ENCODE peak calls at places on chromosomes 13 and 19, in six cellular contexts. S, L, A, D, H and B are unnamed samples.

GRCh38 chr19:6787393-6787792 is 14.9 kb downstream of the VAV1 start:
- DNase-seq in D (no peak), H (no peak), L (no peak), S (no peak), A (no peak), B (no peak)

GRCh38 chr19:29687244-29687896 is 22.1 kb downstream of the PLEKHF1 start:
- DNase-seq in L (no peak), A (peak; percentile 78), D (no peak), S (no peak), H (no peak), B (no peak)

GRCh38 chr13:26686285-26686684 is 74.3 kb downstream of the GPR12 start:
- DNase-seq in A (no peak), S (no peak), L (no peak), H (no peak), D (no peak), B (no peak)

GRCh38 chr13:70107498-70108271 is at the start of gene ATXN8OS:
- DNase-seq in L (no peak), S (peak; percentile 39), A (peak; percentile 4), D (peak; percentile 26), H (peak; percentile 59), B (peak; percentile 28)

GRCh38 chr19:42386974-42387707 is 3.0 kb downstream of the CNFN start:
- DNase-seq in D (peak; percentile 80), H (peak; percentile 82), S (peak; percentile 77), L (peak; percentile 55), A (peak; percentile 83), B (peak; percentile 64)

GRCh38 chr13:75091707-75092106 is 390.3 kb downstream of the TBC1D4 start:
- DNase-seq in H (no peak), A (no peak), S (no peak), D (no peak), L (no peak), B (no peak)

GRCh38 chr13:112984954-112985802 is 16.2 kb downstream of the MCF2L start:
- DNase-seq in D (no peak), L (no peak), A (no peak), H (no peak), S (no peak), B (no peak)

GRCh38 chr13:30831515-30831914 is 74.6 kb upstream of the MEDAG start:
- DNase-seq in S (no peak), L (no peak), H (no peak), D (no peak), A (no peak), B (no peak)

GRCh38 chr13:66780814-66781213 is 449.3 kb downstream of the PCDH9 start:
- DNase-seq in A (peak; percentile 63), L (no peak), D (no peak), H (no peak), S (no peak), B (no peak)

GRCh38 chr13:20401958-20402856 is 123.5 kb downstream of the CRYL1 start:
- DNase-seq in S (no peak), A (peak; percentile 55), L (no peak), D (no peak), H (no peak), B (no peak)

GRCh38 chr13:97193577-97193976 is 28.6 kb upstream of the MBNL2 start:
- DNase-seq in S (no peak), A (no peak), L (no peak), H (no peak), D (no peak), B (no peak)

GRCh38 chr13:43285891-43286602 is 262.7 kb downstream of the DNAJC15 start:
- DNase-seq in S (no peak), H (no peak), D (no peak), L (no peak), A (no peak), B (no peak)

GRCh38 chr19:29917911-29918310 is 24.1 kb upstream of the URI1 start:
- DNase-seq in H (no peak), L (no peak), S (no peak), A (no peak), D (no peak), B (no peak)

GRCh38 chr13:76552807-76553206 is 333.4 kb downstream of the KCTD12 start:
- DNase-seq in S (no peak), H (no peak), A (no peak), L (no peak), D (no peak), B (no peak)

GRCh38 chr13:71865858-71866172 is 1.2 kb downstream of the DACH1 start:
- DNase-seq in H (no peak), D (peak; percentile 24), S (peak; percentile 45), A (no peak), L (no peak), B (no peak)

GRCh38 chr19:406999-407491 is 1.9 kb downstream of the C2CD4C start:
- DNase-seq in H (no peak), D (no peak), S (no peak), A (no peak), L (peak; percentile 35), B (no peak)

GRCh38 chr13:113918981-113919646 is 54.8 kb downstream of the C13orf46 start:
- DNase-seq in S (no peak), A (no peak), L (peak; percentile 27), H (no peak), D (no peak), B (no peak)

GRCh38 chr19:49746206-49746958 is 16.7 kb downstream of the TSKS start:
- DNase-seq in S (peak; percentile 70), H (peak; percentile 43), A (no peak), D (no peak), L (peak; percentile 73), B (peak; percentile 16)

DNA sequence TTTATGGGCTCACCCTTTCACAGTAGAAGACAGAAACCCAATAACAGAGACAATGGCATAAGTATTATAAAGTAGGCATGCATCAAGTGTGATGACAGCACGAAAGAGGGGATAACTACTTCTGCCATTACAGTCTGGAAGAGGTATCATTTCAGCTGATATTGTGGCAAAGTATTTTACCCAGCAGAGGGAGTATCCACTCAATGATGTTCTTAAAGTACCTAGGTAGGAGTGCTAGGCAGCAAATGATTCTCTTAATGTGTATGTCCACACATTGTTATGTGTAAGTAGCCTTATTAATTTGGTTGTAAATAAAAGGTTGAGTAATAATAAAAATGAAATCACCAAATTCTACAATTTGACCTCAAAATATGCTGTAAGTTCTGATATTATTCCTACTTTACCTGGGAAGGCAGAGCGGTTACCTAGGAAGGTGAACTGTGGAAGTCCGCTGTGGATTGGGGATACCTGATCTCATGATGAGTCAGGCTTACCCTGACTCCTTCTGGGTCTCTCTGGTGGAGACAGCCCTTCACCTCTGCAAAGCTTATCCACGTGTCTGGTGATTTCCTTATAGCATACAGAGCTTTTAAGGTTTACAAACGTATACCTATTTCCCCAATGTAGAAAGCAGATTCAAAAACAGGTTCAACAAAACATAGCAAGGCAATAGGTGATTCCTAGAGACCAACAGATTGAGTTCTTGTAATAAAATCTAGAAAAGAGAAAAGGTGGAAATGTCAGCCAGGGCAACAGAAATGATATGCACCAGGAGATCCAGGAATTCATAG is 4.0 kb upstream of the UBAC2 start:
- DNase-seq in D (no peak), S (no peak), A (peak; percentile 27), L (no peak), H (no peak), B (no peak)
- TF ChIP-seq CTCF in D (no peak), S (no peak), A (peak; percentile 30), L (no peak), H (no peak), B (peak; percentile 42)

GRCh38 chr13:50081106-50081898 is 66.1 kb downstream of the KCNRG start:
- DNase-seq in A (no peak), H (peak; percentile 78), L (peak; percentile 71), S (peak; percentile 66), D (peak; percentile 51), B (peak; percentile 53)

GRCh38 chr13:50080856-50081105 is 65.5 kb downstream of the KCNRG start:
- DNase-seq in D (no peak), L (no peak), H (no peak), A (peak; percentile 55), S (no peak), B (no peak)

GRCh38 chr13:50081899-50082425 is 66.7 kb downstream of the KCNRG start:
- DNase-seq in A (peak; percentile 99), S (peak; percentile 97), D (peak; percentile 99), L (peak; percentile 97), H (peak; percentile 98), B (peak; percentile 99)

GRCh38 chr13:50080158-50080855 is 65.1 kb downstream of the KCNRG start:
- DNase-seq in S (no peak), D (peak; percentile 22), L (no peak), A (peak; percentile 50), H (peak; percentile 44), B (peak; percentile 12)

DNA sequence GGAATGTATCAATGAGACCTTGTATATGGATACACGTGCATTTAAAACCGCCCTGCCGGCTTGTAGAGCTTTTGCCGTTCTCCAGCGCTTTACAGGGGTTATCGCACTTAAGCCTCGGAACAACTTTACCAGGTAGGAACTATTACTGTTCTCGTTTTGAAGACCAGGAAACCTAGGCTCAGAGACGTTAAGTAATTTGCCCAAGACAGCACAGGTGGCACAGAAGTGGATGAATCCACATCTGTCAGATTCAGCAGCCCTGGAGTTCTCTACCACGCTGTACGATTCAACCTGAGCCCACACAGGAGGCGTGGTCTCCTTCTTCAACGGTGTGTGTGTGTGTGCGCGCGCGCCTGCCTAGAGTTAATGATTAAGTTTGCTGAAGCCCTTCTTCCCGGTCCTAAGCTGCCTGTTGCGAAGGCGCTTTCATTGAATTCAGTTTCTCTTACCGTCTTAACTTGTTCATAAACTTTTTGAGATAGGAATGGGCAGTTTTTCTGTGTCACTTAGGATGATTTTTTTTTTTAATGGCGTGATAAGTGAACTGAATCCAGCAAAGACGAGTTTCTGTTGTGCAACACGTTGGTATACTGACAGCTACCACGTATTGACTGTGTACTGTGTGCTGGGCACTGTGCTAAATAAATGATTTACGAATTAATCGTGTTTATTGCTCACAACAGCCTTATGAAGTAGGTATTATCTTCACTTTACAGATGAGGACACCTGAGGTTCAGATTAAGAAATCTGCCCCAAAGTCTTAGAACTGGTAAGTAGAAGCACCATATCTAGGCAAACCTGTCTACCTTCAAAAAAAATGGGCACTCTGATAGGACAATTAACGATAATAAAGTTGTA is 67.4 kb downstream of the KCNRG start:
- DNase-seq in D (peak; percentile 60), H (peak; percentile 75), S (peak; percentile 91), L (peak; percentile 58), A (peak; percentile 88), B (peak; percentile 43)
- TF ChIP-seq CTCF in D (no peak), H (no peak), S (no peak), L (no peak), A (no peak), B (peak; percentile 9)

GRCh38 chr19:17323973-17324327 is 10.7 kb downstream of the ANO8 start:
- DNase-seq in D (no peak), A (no peak), L (no peak), S (peak; percentile 70), H (no peak), B (no peak)
- TF ChIP-seq CTCF in D (no peak), A (no peak), L (no peak), S (no peak), H (no peak), B (no peak)

GRCh38 chr19:16066611-16067104 is 9.6 kb upstream of the TPM4 start:
- DNase-seq in L (no peak), S (peak; percentile 49), A (peak; percentile 62), D (no peak), H (no peak), B (no peak)

GRCh38 chr19:16060294-16060693 is 16.0 kb upstream of the TPM4 start:
- DNase-seq in H (no peak), S (no peak), L (no peak), D (no peak), A (no peak), B (no peak)

GRCh38 chr19:16064209-16064889 is 11.9 kb upstream of the TPM4 start:
- DNase-seq in S (peak; percentile 25), A (no peak), H (no peak), D (no peak), L (no peak), B (no peak)

GRCh38 chr19:16061943-16062342 is 14.4 kb upstream of the TPM4 start:
- DNase-seq in H (no peak), D (no peak), L (no peak), S (no peak), A (no peak), B (no peak)

GRCh38 chr19:16062789-16063188 is 13.5 kb upstream of the TPM4 start:
- DNase-seq in D (peak; percentile 58), L (no peak), S (peak; percentile 75), H (peak; percentile 67), A (no peak), B (peak; percentile 66)
- TF ChIP-seq CTCF in D (peak; percentile 93), L (no peak), S (peak; percentile 88), H (peak; percentile 75), A (peak; percentile 87), B (peak; percentile 80)